ENCODE peak calls at places on chromosomes 7 and 10, in seven cellular contexts. One of them, this sample, is unnamed.

GRCh38 chr7:20217193-20217948 is at the start of gene MACC1:
- DNase-seq in A549: no peak
- DNase-seq in NCI-H1105: no peak
- DNase-seq in hypothalamus: no peak
- DNase-seq in CD4-positive, alpha-beta T cell: no peak
- DNase-seq in NCI-H82: no peak
- DNase-seq in GM18507: no peak
- DNase-seq in this sample: no peak

GRCh38 chr7:70131807-70132565 is 533.7 kb downstream of the AUTS2 start:
- DNase-seq in A549: no peak
- DNase-seq in NCI-H1105: peak
- DNase-seq in hypothalamus: no peak
- DNase-seq in CD4-positive, alpha-beta T cell: no peak
- DNase-seq in NCI-H82: peak
- DNase-seq in GM18507: no peak
- DNase-seq in this sample: no peak

GRCh38 chr7:116571037-116571436 is 46.2 kb downstream of the CAV1 start:
- DNase-seq in A549: peak
- DNase-seq in NCI-H1105: no peak
- DNase-seq in hypothalamus: no peak
- DNase-seq in CD4-positive, alpha-beta T cell: no peak
- DNase-seq in NCI-H82: no peak
- DNase-seq in GM18507: no peak
- DNase-seq in this sample: no peak

GRCh38 chr7:153567426-153567825 is 484.8 kb upstream of the DPP6 start:
- DNase-seq in A549: no peak
- DNase-seq in NCI-H1105: peak
- DNase-seq in hypothalamus: no peak
- DNase-seq in CD4-positive, alpha-beta T cell: no peak
- DNase-seq in NCI-H82: no peak
- DNase-seq in GM18507: no peak
- DNase-seq in this sample: no peak

GRCh38 chr7:98571986-98572385 is 45.1 kb upstream of the NPTX2 start:
- DNase-seq in A549: no peak
- DNase-seq in NCI-H1105: no peak
- DNase-seq in hypothalamus: no peak
- DNase-seq in CD4-positive, alpha-beta T cell: no peak
- DNase-seq in NCI-H82: no peak
- DNase-seq in GM18507: no peak
- DNase-seq in this sample: no peak

GRCh38 chr10:35079267-35079666 is 10.9 kb downstream of the CUL2 start:
- DNase-seq in A549: no peak
- DNase-seq in NCI-H1105: no peak
- DNase-seq in hypothalamus: no peak
- DNase-seq in CD4-positive, alpha-beta T cell: no peak
- DNase-seq in NCI-H82: no peak
- DNase-seq in GM18507: no peak
- DNase-seq in this sample: no peak

GRCh38 chr10:97479939-97480338 is 18.3 kb downstream of the MMS19 start:
- DNase-seq in A549: no peak
- DNase-seq in NCI-H1105: no peak
- DNase-seq in hypothalamus: no peak
- DNase-seq in CD4-positive, alpha-beta T cell: no peak
- DNase-seq in NCI-H82: peak
- DNase-seq in GM18507: no peak
- DNase-seq in this sample: no peak

GRCh38 chr10:47350671-47351640 is 2.8 kb downstream of the RBP3 start:
- DNase-seq in A549: no peak
- DNase-seq in NCI-H1105: no peak
- DNase-seq in hypothalamus: no peak
- DNase-seq in CD4-positive, alpha-beta T cell: no peak
- DNase-seq in NCI-H82: no peak
- DNase-seq in GM18507: no peak
- DNase-seq in this sample: no peak

GRCh38 chr7:92682767-92683539 is 92.8 kb upstream of the FAM133B start:
- DNase-seq in A549: no peak
- DNase-seq in NCI-H1105: no peak
- DNase-seq in hypothalamus: no peak
- DNase-seq in CD4-positive, alpha-beta T cell: no peak
- DNase-seq in NCI-H82: no peak
- DNase-seq in GM18507: no peak
- DNase-seq in this sample: no peak

GRCh38 chr7:113394856-113395255 is 276.5 kb upstream of the SMIM30 start:
- DNase-seq in A549: no peak
- DNase-seq in NCI-H1105: no peak
- DNase-seq in hypothalamus: no peak
- DNase-seq in CD4-positive, alpha-beta T cell: no peak
- DNase-seq in NCI-H82: no peak
- DNase-seq in GM18507: no peak
- DNase-seq in this sample: no peak

GRCh38 chr10:43074827-43075611 is 1.9 kb upstream of the RET start:
- DNase-seq in A549: no peak
- DNase-seq in NCI-H1105: no peak
- DNase-seq in hypothalamus: no peak
- DNase-seq in CD4-positive, alpha-beta T cell: no peak
- DNase-seq in NCI-H82: no peak
- DNase-seq in GM18507: no peak
- DNase-seq in this sample: no peak

This sample was measured in T1000.